ENCODE peak calls at places on chromosomes 5 and 9, in nine cellular contexts. E, P, L, X, U, W, C, V and D are unnamed samples.

GRCh38 chr5:171425596-171426244 is 6.3 kb downstream of the FGF18 start:
- DNase-seq in E (no peak), P (no peak), L (peak), X (no peak), U (no peak), W (no peak), C (no peak), V (peak), D (no peak)

GRCh38 chr9:6902423-6902822 is 144.7 kb downstream of the KDM4C start:
- DNase-seq in E (no peak), P (peak), L (no peak), X (no peak), U (no peak), W (no peak), C (no peak), V (no peak), D (peak)

GRCh38 chr5:173720341-173721258 is 104.2 kb upstream of the BOD1 start:
- DNase-seq in E (no peak), P (no peak), L (no peak), X (no peak), U (no peak), W (no peak), C (no peak), V (no peak), D (no peak)

GRCh38 chr5:172740483-172741205 is 30.4 kb downstream of the DUSP1 start:
- DNase-seq in E (no peak), P (peak), L (peak), X (peak), U (no peak), W (peak), C (no peak), V (no peak), D (no peak)

GRCh38 chr9:136334541-136334940 is 7.2 kb downstream of the GPSM1 start:
- DNase-seq in E (no peak), P (no peak), L (no peak), X (no peak), U (no peak), W (no peak), C (no peak), V (no peak), D (no peak)

GRCh38 chr9:136437839-136438547 is 1.7 kb downstream of the INPP5E start:
- DNase-seq in E (no peak), P (peak), L (no peak), X (no peak), U (no peak), W (no peak), C (no peak), V (no peak), D (no peak)

GRCh38 chr5:1227669-1228068 is 2.5 kb downstream of the SLC6A18 start:
- DNase-seq in E (no peak), P (no peak), L (no peak), X (no peak), U (no peak), W (no peak), C (no peak), V (no peak), D (peak)

GRCh38 chr5:95818181-95819147 is 4.1 kb downstream of the GLRX start:
- DNase-seq in E (no peak), P (no peak), L (no peak), X (no peak), U (no peak), W (no peak), C (no peak), V (no peak), D (peak)

GRCh38 chr5:154190652-154191304 is at the start of gene GALNT10:
- DNase-seq in E (peak), P (peak), L (peak), X (peak), U (peak), W (peak), C (no peak), V (no peak), D (peak)

GRCh38 chr9:108410161-108410560 is 445.6 kb downstream of the ACTL7B start:
- DNase-seq in E (no peak), P (no peak), L (no peak), X (no peak), U (no peak), W (no peak), C (no peak), V (no peak), D (no peak)

GRCh38 chr9:108417726-108418125 is 438.1 kb downstream of the ACTL7B start:
- DNase-seq in E (no peak), P (no peak), L (no peak), X (no peak), U (no peak), W (no peak), C (no peak), V (no peak), D (no peak)

GRCh38 chr9:108416321-108416720 is 439.5 kb downstream of the ACTL7B start:
- DNase-seq in E (no peak), P (peak), L (no peak), X (no peak), U (no peak), W (no peak), C (no peak), V (no peak), D (no peak)

GRCh38 chr9:108411632-108412031 is 444.2 kb downstream of the ACTL7B start:
- DNase-seq in E (no peak), P (no peak), L (no peak), X (no peak), U (no peak), W (no peak), C (no peak), V (no peak), D (no peak)

GRCh38 chr9:108412755-108413154 is 443.0 kb downstream of the ACTL7B start:
- DNase-seq in E (no peak), P (no peak), L (no peak), X (no peak), U (no peak), W (no peak), C (no peak), V (no peak), D (peak)
- TF ChIP-seq CTCF in E (peak), P (no peak), L (no peak), X (no peak), U (peak), W (no peak), C (no peak), V (peak), D (no peak)

GRCh38 chr9:35395076-35395675 is 94.7 kb upstream of the RUSC2 start:
- DNase-seq in E (no peak), P (no peak), L (no peak), X (no peak), U (no peak), W (no peak), C (no peak), V (no peak), D (no peak)
- TF ChIP-seq CTCF in E (no peak), P (no peak), L (no peak), X (no peak), U (no peak), W (no peak), C (no peak), V (no peak), D (no peak)

GRCh38 chr9:134642385-134643181 is 980 bp downstream of the COL5A1 start:
- DNase-seq in E (peak), P (peak), L (peak), X (no peak), U (no peak), W (peak), C (no peak), V (no peak), D (no peak)
- TF ChIP-seq CTCF in E (no peak), P (peak), L (no peak), X (no peak), U (no peak), W (peak), C (no peak), V (peak), D (no peak)

GRCh38 chr5:77082280-77082679 is 4.8 kb downstream of the ZBED3 start:
- DNase-seq in E (no peak), P (no peak), L (no peak), X (no peak), U (no peak), W (no peak), C (no peak), V (no peak), D (no peak)

GRCh38 chr5:77083088-77083487 is 4.0 kb downstream of the ZBED3 start:
- DNase-seq in E (no peak), P (no peak), L (no peak), X (no peak), U (peak), W (no peak), C (no peak), V (no peak), D (peak)

GRCh38 chr5:77080905-77081304 is 6.2 kb downstream of the ZBED3 start:
- DNase-seq in E (no peak), P (no peak), L (no peak), X (no peak), U (no peak), W (no peak), C (no peak), V (no peak), D (no peak)

GRCh38 chr5:77087484-77088291 is 603 bp upstream of the ZBED3 start:
- DNase-seq in E (no peak), P (peak), L (peak), X (no peak), U (no peak), W (no peak), C (no peak), V (no peak), D (no peak)

DNA sequence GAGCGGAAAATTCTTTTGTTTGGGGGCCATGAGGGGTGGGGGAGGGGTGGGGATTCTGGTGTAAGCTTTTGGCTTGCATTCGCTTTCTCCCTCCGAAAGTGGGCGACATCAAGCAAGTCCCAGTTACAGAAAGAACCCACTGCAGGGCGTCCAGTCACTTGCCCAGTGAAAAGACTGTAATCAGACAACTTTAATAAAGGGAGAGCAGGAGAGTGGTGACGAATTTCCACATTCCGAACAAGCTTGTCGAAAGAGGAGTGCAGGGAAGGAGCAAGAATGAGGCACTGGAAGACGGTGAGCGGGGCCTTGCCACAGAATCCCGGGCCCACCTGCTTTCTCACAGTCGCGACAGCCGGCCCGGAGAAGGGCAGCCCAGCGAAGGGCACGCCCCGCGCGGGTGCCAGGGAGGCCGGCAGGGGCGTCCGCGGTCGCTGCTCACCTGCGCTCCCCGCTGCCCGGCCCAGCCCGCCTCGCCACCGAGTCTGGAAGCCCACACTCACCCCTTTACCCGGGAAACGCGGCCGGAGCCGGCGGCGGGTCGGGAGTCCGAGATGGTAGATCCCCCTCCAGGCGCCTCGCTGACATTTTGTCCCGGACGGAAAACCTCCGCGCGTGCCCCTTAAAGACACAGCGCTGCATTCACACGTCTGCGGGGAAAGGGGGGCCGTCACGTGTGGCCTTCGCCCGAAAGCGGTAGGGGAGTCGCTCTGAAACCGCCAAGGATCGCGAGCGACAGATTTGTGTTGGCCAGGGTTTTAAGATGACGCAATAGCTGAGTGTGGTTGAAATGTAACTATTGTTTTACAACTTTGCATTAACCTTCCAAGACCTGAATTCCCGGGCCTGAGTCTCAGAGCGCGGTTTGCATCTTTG is at the start of gene ZBED3:
- DNase-seq in E (peak), P (peak), L (peak), X (peak), U (peak), W (peak), C (peak), V (peak), D (peak)
- TF ChIP-seq CTCF in E (peak), P (peak), L (no peak), X (peak), U (peak), W (peak), C (peak), V (peak), D (peak)

GRCh38 chr5:54844905-54845566 is 140.4 kb downstream of the ESM1 start:
- DNase-seq in E (no peak), P (peak), L (no peak), X (no peak), U (no peak), W (no peak), C (no peak), V (no peak), D (no peak)
- TF ChIP-seq CTCF in E (peak), P (peak), L (peak), X (peak), U (peak), W (peak), C (peak), V (peak), D (peak)

DNA sequence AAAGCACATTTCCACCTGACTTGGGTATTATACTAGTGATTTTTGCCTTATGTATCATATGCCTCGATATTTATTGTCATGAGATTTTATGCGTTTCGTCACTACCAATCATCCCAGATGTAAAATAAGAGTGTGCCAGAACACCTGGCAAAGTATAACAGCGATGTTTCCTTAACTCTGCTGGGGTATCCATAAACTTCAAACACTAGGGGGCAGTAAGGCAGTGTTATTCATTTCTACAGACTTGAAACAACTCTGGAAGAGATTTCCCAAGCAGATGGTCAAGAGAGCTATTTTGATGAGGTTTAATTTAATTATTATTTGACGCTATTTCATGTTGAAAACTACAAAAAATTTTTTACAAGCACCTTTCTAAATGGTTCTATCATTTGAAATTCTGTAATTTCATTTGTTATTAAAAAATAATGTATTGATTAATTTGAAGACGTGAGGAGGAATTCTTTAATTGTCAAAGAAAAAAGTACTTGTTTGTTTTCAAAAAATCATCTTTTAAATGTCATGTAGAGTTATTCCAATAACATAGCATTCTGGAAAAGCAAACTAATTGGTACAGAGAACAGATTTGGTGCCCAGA is 388.5 kb upstream of the CTNND2 start:
- DNase-seq in E (no peak), P (peak), L (no peak), X (no peak), U (no peak), W (no peak), C (no peak), V (no peak), D (no peak)
- TF ChIP-seq CTCF in E (peak), P (peak), L (no peak), X (peak), U (no peak), W (no peak), C (no peak), V (peak), D (peak)

GRCh38 chr5:135564305-135564704 is 14.5 kb downstream of the CXCL14 start:
- DNase-seq in E (no peak), P (no peak), L (no peak), X (no peak), U (no peak), W (no peak), C (no peak), V (no peak), D (no peak)

GRCh38 chr5:135561266-135561665 is 17.5 kb downstream of the CXCL14 start:
- DNase-seq in E (no peak), P (no peak), L (no peak), X (no peak), U (no peak), W (no peak), C (no peak), V (no peak), D (no peak)

GRCh38 chr5:135559342-135559741 is 19.4 kb downstream of the CXCL14 start:
- DNase-seq in E (no peak), P (no peak), L (no peak), X (no peak), U (no peak), W (no peak), C (no peak), V (no peak), D (no peak)

GRCh38 chr5:135557034-135557838 is 21.5 kb upstream of the NEUROG1 start:
- DNase-seq in E (no peak), P (no peak), L (no peak), X (no peak), U (no peak), W (no peak), C (no peak), V (no peak), D (no peak)

GRCh38 chr5:135560858-135561257 is 17.9 kb downstream of the CXCL14 start:
- DNase-seq in E (peak), P (peak), L (peak), X (peak), U (peak), W (peak), C (peak), V (no peak), D (peak)
- TF ChIP-seq CTCF in E (peak), P (peak), L (no peak), X (peak), U (peak), W (peak), C (peak), V (peak), D (peak)